ENCODE peak calls at places on chromosomes 5 and 9, in seven cellular contexts. One of them, this sample, is unnamed.

GRCh38 chr5:1505506-1506241 is 18.1 kb downstream of the LPCAT1 start:
- DNase-seq in RWPE2: no peak
- DNase-seq in osteoblast: no peak
- DNase-seq in cardiac muscle cell: no peak
- DNase-seq in ovary: no peak
- DNase-seq in CD8-positive, alpha-beta memory T cell: no peak
- DNase-seq in mesendoderm: peak; percentile 31
- DNase-seq in this sample: no peak

GRCh38 chr5:94884294-94884693 is 265.8 kb downstream of the SLF1 start:
- DNase-seq in RWPE2: no peak
- DNase-seq in osteoblast: no peak
- DNase-seq in cardiac muscle cell: peak; percentile 51
- DNase-seq in ovary: no peak
- DNase-seq in CD8-positive, alpha-beta memory T cell: no peak
- DNase-seq in mesendoderm: peak; percentile 45
- DNase-seq in this sample: no peak

GRCh38 chr5:107092695-107093094 is 578.0 kb downstream of the EFNA5 start:
- DNase-seq in RWPE2: no peak
- DNase-seq in osteoblast: no peak
- DNase-seq in cardiac muscle cell: no peak
- DNase-seq in ovary: no peak
- DNase-seq in CD8-positive, alpha-beta memory T cell: no peak
- DNase-seq in mesendoderm: no peak
- DNase-seq in this sample: no peak

GRCh38 chr9:133607381-133607780 is 1.8 kb downstream of the FAM163B start:
- DNase-seq in RWPE2: no peak
- DNase-seq in osteoblast: peak; percentile 69
- DNase-seq in cardiac muscle cell: no peak
- DNase-seq in ovary: no peak
- DNase-seq in CD8-positive, alpha-beta memory T cell: no peak
- DNase-seq in mesendoderm: no peak
- DNase-seq in this sample: no peak

GRCh38 chr9:272251-273213 is 57.9 kb downstream of the DOCK8 start:
- DNase-seq in RWPE2: no peak
- DNase-seq in osteoblast: no peak
- DNase-seq in cardiac muscle cell: no peak
- DNase-seq in ovary: no peak
- DNase-seq in CD8-positive, alpha-beta memory T cell: peak; percentile 87
- DNase-seq in mesendoderm: no peak
- DNase-seq in this sample: no peak

GRCh38 chr5:11384441-11385250 is 519.6 kb downstream of the CTNND2 start:
- DNase-seq in RWPE2: peak; percentile 64
- DNase-seq in osteoblast: peak; percentile 61
- DNase-seq in cardiac muscle cell: peak; percentile 57
- DNase-seq in ovary: peak; percentile 20
- DNase-seq in CD8-positive, alpha-beta memory T cell: no peak
- DNase-seq in mesendoderm: peak; percentile 22
- DNase-seq in this sample: no peak

GRCh38 chr5:74386571-74387334 is 253.8 kb downstream of the ENC1 start:
- DNase-seq in RWPE2: no peak
- DNase-seq in osteoblast: no peak
- DNase-seq in cardiac muscle cell: no peak
- DNase-seq in ovary: no peak
- DNase-seq in CD8-positive, alpha-beta memory T cell: no peak
- DNase-seq in mesendoderm: no peak
- DNase-seq in this sample: no peak

GRCh38 chr9:573551-574410 is 267.7 kb upstream of the DMRT1 start:
- DNase-seq in RWPE2: no peak
- DNase-seq in osteoblast: no peak
- DNase-seq in cardiac muscle cell: peak; percentile 66
- DNase-seq in ovary: no peak
- DNase-seq in CD8-positive, alpha-beta memory T cell: no peak
- DNase-seq in mesendoderm: peak; percentile 83
- DNase-seq in this sample: no peak

GRCh38 chr5:9477537-9477936 is 68.3 kb downstream of the SEMA5A start:
- DNase-seq in RWPE2: no peak
- DNase-seq in osteoblast: no peak
- DNase-seq in cardiac muscle cell: no peak
- DNase-seq in ovary: no peak
- DNase-seq in CD8-positive, alpha-beta memory T cell: no peak
- DNase-seq in mesendoderm: no peak
- DNase-seq in this sample: no peak

DNA sequence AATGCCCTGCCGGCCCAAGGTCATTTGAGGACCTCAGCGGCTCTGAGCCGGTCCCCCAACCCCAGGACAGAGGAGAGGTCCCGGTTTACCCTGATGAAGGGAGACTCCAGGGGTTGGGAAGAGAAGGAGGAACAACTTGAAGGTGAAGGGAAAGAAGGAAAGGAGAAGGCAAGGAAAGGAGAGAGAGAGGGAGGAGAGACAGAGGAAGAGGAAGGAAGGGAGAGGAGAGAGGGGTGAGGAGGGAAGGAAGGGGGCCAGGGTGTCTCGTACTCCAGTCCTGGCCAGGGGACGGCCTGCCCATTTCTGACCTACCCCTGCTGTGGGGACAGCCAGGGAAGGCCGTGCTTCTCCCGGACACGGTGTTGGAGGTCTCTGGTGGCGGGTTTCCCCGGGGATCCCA is 1.9 kb downstream of the PRRX2 start:
- DNase-seq in RWPE2: no peak
- DNase-seq in osteoblast: no peak
- DNase-seq in cardiac muscle cell: no peak
- DNase-seq in ovary: no peak
- DNase-seq in CD8-positive, alpha-beta memory T cell: no peak
- DNase-seq in mesendoderm: no peak
- DNase-seq in this sample: no peak
- H3K4me3 ChIP-seq in RWPE2: no peak overlapping the region
- H3K4me3 ChIP-seq in osteoblast: peak overlapping the region; percentile 76
- H3K4me3 ChIP-seq in cardiac muscle cell: no peak overlapping the region
- H3K4me3 ChIP-seq in ovary: no peak overlapping the region
- H3K4me3 ChIP-seq in CD8-positive, alpha-beta memory T cell: no peak overlapping the region
- H3K4me3 ChIP-seq in mesendoderm: no peak overlapping the region
- H3K4me3 ChIP-seq in this sample: no peak overlapping the region

GRCh38 chr9:92359380-92360007 is 33.7 kb downstream of the CENPP start:
- DNase-seq in RWPE2: no peak
- DNase-seq in osteoblast: no peak
- DNase-seq in cardiac muscle cell: peak; percentile 88
- DNase-seq in ovary: no peak
- DNase-seq in CD8-positive, alpha-beta memory T cell: no peak
- DNase-seq in mesendoderm: no peak
- DNase-seq in this sample: no peak

GRCh38 chr9:92360083-92360482 is 34.3 kb downstream of the CENPP start:
- DNase-seq in RWPE2: no peak
- DNase-seq in osteoblast: no peak
- DNase-seq in cardiac muscle cell: no peak
- DNase-seq in ovary: no peak
- DNase-seq in CD8-positive, alpha-beta memory T cell: no peak
- DNase-seq in mesendoderm: no peak
- DNase-seq in this sample: no peak
- H3K4me1 ChIP-seq in RWPE2: no peaks in the 10 kb centered on the region
- H3K4me1 ChIP-seq in osteoblast: no peaks in the 10 kb centered on the region
- H3K4me1 ChIP-seq in cardiac muscle cell: peaks cover 14% of the 10 kb centered on the region
- H3K4me1 ChIP-seq in ovary: no peaks in the 10 kb centered on the region
- H3K4me1 ChIP-seq in CD8-positive, alpha-beta memory T cell: no peaks in the 10 kb centered on the region
- H3K4me1 ChIP-seq in mesendoderm: no peaks in the 10 kb centered on the region
- H3K4me1 ChIP-seq in this sample: no peaks in the 10 kb centered on the region

DNA sequence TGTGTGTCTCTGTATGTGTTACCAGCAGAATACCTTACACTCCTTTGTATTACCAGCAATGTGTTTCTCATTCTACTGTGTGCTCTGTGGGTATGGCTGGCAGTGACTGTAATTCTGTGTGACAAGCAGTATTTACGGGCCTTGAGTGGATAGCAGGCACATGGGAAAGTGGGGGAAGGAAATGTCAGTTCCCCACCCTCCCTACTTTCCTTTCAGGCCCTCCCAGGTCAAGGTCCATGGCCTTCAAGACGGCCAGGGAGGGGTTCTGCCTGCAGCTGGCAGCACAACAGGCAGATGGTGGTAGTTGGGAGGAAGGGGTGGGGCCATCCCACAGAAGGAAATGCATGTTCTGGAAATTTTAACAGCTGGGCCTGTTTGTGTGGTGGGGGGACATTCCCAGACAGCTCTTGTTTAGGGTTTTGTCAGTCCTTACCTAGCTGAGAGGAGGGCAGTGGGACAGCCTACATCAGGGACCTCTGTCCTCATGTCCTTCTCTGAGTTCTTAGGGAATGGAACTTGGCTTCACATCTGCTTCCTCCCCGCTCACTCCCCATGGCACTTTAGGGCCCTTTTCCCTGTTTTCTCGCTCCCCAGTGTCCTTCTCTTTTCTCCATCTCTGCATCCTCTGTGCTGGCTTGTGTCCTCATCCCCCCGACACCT is 14.6 kb upstream of the TNIP1 start:
- DNase-seq in RWPE2: no peak
- DNase-seq in osteoblast: no peak
- DNase-seq in cardiac muscle cell: no peak
- DNase-seq in ovary: peak; percentile 77
- DNase-seq in CD8-positive, alpha-beta memory T cell: no peak
- DNase-seq in mesendoderm: peak; percentile 47
- DNase-seq in this sample: no peak
- H3K27ac ChIP-seq in RWPE2: peak overlapping the region; percentile 100
- H3K27ac ChIP-seq in osteoblast: peak overlapping the region; percentile 87
- H3K27ac ChIP-seq in cardiac muscle cell: peak overlapping the region; percentile 84
- H3K27ac ChIP-seq in ovary: peak overlapping the region; percentile 55
- H3K27ac ChIP-seq in CD8-positive, alpha-beta memory T cell: peak overlapping the region; percentile 20
- H3K27ac ChIP-seq in mesendoderm: no peak overlapping the region
- H3K27ac ChIP-seq in this sample: no peak overlapping the region

GRCh38 chr9:129316281-129317030 is 138.4 kb upstream of the IER5L start:
- DNase-seq in RWPE2: no peak
- DNase-seq in osteoblast: no peak
- DNase-seq in cardiac muscle cell: no peak
- DNase-seq in ovary: peak; percentile 28
- DNase-seq in CD8-positive, alpha-beta memory T cell: no peak
- DNase-seq in mesendoderm: no peak
- DNase-seq in this sample: no peak

GRCh38 chr9:129319076-129319937 is 141.2 kb upstream of the IER5L start:
- DNase-seq in RWPE2: no peak
- DNase-seq in osteoblast: no peak
- DNase-seq in cardiac muscle cell: no peak
- DNase-seq in ovary: peak; percentile 37
- DNase-seq in CD8-positive, alpha-beta memory T cell: no peak
- DNase-seq in mesendoderm: no peak
- DNase-seq in this sample: no peak

GRCh38 chr9:129317179-129318011 is 139.3 kb upstream of the IER5L start:
- DNase-seq in RWPE2: no peak
- DNase-seq in osteoblast: no peak
- DNase-seq in cardiac muscle cell: peak; percentile 61
- DNase-seq in ovary: peak; percentile 72
- DNase-seq in CD8-positive, alpha-beta memory T cell: no peak
- DNase-seq in mesendoderm: peak; percentile 64
- DNase-seq in this sample: no peak

GRCh38 chr9:129319938-129320481 is 141.9 kb upstream of the IER5L start:
- DNase-seq in RWPE2: no peak
- DNase-seq in osteoblast: no peak
- DNase-seq in cardiac muscle cell: no peak
- DNase-seq in ovary: no peak
- DNase-seq in CD8-positive, alpha-beta memory T cell: no peak
- DNase-seq in mesendoderm: no peak
- DNase-seq in this sample: no peak

DNA sequence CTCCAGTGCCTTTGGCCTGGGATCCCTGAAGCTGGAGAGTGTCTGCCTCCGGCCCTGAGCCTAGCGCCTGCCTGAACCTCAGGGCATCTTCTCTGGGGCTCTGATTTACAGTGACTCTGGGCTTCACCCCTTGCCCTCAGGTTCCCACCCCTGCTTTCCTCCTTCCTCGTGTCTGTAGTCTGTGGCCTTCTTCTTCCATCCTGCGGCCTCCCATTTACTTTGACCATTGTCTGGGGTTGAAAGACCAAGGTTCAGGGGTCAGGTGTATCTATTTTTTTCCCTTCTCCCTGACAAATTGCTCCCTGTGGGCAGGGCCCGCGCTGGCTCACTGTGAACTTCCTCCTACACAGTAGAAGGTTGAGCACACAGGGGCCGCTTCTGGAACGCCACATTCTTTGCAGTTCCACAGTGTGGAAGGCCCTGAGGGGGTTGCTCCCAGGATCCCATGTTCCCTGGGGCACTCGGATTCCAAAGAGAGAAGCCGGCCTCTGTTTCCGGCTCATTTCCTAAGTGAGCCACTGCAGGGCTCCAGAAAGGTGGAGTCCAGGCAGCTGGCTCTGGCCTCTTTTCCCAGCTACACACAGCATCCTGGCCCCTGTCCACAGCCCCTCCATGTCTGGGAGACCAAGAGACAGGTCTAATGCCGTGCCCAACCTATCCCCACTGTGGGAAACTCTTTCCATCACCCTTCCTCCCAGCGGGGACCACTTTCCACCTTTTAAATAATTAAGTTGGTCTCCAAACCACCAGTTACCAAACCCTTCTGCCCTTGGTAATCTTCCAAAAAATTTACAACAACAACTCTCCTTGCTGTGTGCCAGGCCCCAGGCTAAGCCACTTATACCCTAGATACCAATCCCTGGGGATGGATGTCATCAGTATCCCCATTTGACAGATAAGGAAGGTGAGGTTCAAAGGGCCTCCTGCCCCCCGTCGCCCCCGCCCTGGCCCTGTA is 140.3 kb upstream of the IER5L start:
- DNase-seq in RWPE2: no peak
- DNase-seq in osteoblast: no peak
- DNase-seq in cardiac muscle cell: no peak
- DNase-seq in ovary: peak; percentile 52
- DNase-seq in CD8-positive, alpha-beta memory T cell: no peak
- DNase-seq in mesendoderm: no peak
- DNase-seq in this sample: no peak
- H3K4me3 ChIP-seq in RWPE2: no peak overlapping the region
- H3K4me3 ChIP-seq in osteoblast: no peak overlapping the region
- H3K4me3 ChIP-seq in cardiac muscle cell: no peak overlapping the region
- H3K4me3 ChIP-seq in ovary: no peak overlapping the region
- H3K4me3 ChIP-seq in CD8-positive, alpha-beta memory T cell: no peak overlapping the region
- H3K4me3 ChIP-seq in mesendoderm: no peak overlapping the region
- H3K4me3 ChIP-seq in this sample: no peak overlapping the region

GRCh38 chr9:114383866-114384231 is 3.9 kb downstream of the AKNA start:
- DNase-seq in RWPE2: no peak
- DNase-seq in osteoblast: no peak
- DNase-seq in cardiac muscle cell: no peak
- DNase-seq in ovary: no peak
- DNase-seq in CD8-positive, alpha-beta memory T cell: peak; percentile 41
- DNase-seq in mesendoderm: no peak
- DNase-seq in this sample: no peak
- H3K4me1 ChIP-seq in RWPE2: peaks cover 21% of the 10 kb centered on the region
- H3K4me1 ChIP-seq in osteoblast: peaks cover 53% of the 10 kb centered on the region
- H3K4me1 ChIP-seq in cardiac muscle cell: peaks cover 49% of the 10 kb centered on the region
- H3K4me1 ChIP-seq in ovary: peaks cover 22% of the 10 kb centered on the region
- H3K4me1 ChIP-seq in CD8-positive, alpha-beta memory T cell: peaks cover 74% of the 10 kb centered on the region
- H3K4me1 ChIP-seq in mesendoderm: peaks cover 7% of the 10 kb centered on the region
- H3K4me1 ChIP-seq in this sample: peaks cover 24% of the 10 kb centered on the region

DNA sequence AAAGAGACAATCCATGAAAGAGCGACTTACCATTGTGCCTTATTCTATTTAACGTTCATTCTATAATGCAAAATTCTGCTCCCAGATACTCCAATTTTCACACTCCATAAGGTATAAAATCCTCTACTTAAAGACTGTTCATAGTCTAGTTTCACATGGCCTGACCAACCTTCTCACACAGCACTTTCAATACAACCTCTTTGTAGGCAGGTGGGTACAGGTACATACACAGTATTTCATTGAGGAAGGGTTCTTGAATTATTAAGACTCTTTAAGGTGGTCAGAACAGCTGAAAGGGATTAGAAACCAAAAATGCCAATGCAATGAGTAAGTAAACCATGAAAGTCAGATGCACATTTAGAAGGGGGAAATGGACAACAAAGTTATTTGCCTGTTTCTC is 352.0 kb downstream of the PARP8 start:
- DNase-seq in RWPE2: no peak
- DNase-seq in osteoblast: no peak
- DNase-seq in cardiac muscle cell: no peak
- DNase-seq in ovary: no peak
- DNase-seq in CD8-positive, alpha-beta memory T cell: no peak
- DNase-seq in mesendoderm: no peak
- DNase-seq in this sample: no peak
- H3K27ac ChIP-seq in RWPE2: no peak overlapping the region
- H3K27ac ChIP-seq in osteoblast: no peak overlapping the region
- H3K27ac ChIP-seq in cardiac muscle cell: no peak overlapping the region
- H3K27ac ChIP-seq in ovary: no peak overlapping the region
- H3K27ac ChIP-seq in CD8-positive, alpha-beta memory T cell: no peak overlapping the region
- H3K27ac ChIP-seq in mesendoderm: no peak overlapping the region
- H3K27ac ChIP-seq in this sample: no peak overlapping the region